ENCODE peak calls at places on chromosomes 5 and 9, in four cellular contexts. T is A549, Y is K562, M is H1. K is an unnamed sample.
A peak's percentile ranks its signal among the peaks of the same experiment; 100 is the strongest.

GRCh38 chr5:72245517-72246238 is 74.4 kb downstream of the MRPS27 start:
- DNase-seq in T (no peak), Y (no peak), M (no peak), K (no peak)

GRCh38 chr5:132238169-132238744 is 10.6 kb upstream of the P4HA2 start:
- DNase-seq in T (peak; percentile 71), Y (peak; percentile 64), M (peak; percentile 95), K (peak; percentile 41)

GRCh38 chr5:59296317-59297264 is 596.9 kb downstream of the PDE4D start:
- DNase-seq in T (peak; percentile 52), Y (no peak), M (no peak), K (peak; percentile 43)

GRCh38 chr5:135195267-135195603 is 161.2 kb upstream of the PITX1 start:
- DNase-seq in T (no peak), Y (no peak), M (no peak), K (no peak)

GRCh38 chr5:88824141-88824540 is 58.8 kb downstream of the MEF2C start:
- DNase-seq in T (no peak), Y (no peak), M (no peak), K (no peak)

GRCh38 chr5:131814990-131815389 is 18.2 kb upstream of the FNIP1 start:
- DNase-seq in T (peak; percentile 27), Y (peak; percentile 29), M (no peak), K (no peak)

GRCh38 chr9:92183449-92183848 is 68.2 kb upstream of the SPTLC1 start:
- DNase-seq in T (no peak), Y (peak; percentile 71), M (no peak), K (no peak)

GRCh38 chr9:96139592-96140251 is 162.3 kb downstream of the HSD17B3 start:
- DNase-seq in T (no peak), Y (no peak), M (no peak), K (no peak)

GRCh38 chr9:738209-738915 is 103.1 kb upstream of the DMRT1 start:
- DNase-seq in T (peak; percentile 40), Y (no peak), M (no peak), K (no peak)

GRCh38 chr9:83680233-83680632 is 27.5 kb downstream of the UBQLN1 start:
- DNase-seq in T (no peak), Y (no peak), M (no peak), K (no peak)

GRCh38 chr5:120327180-120327579 is 136.9 kb upstream of the PRR16 start:
- DNase-seq in T (no peak), Y (no peak), M (no peak), K (no peak)

GRCh38 chr9:126248680-126249079 is 77.9 kb upstream of the MVB12B start:
- DNase-seq in T (no peak), Y (no peak), M (no peak), K (no peak)

GRCh38 chr5:64690417-64691151 is at the start of gene SHISAL2B:
- DNase-seq in T (peak; percentile 22), Y (no peak), M (peak; percentile 87), K (no peak)

GRCh38 chr9:134814598-134815215 is 65.9 kb upstream of the FCN2 start:
- DNase-seq in T (peak; percentile 23), Y (no peak), M (no peak), K (no peak)

DNA sequence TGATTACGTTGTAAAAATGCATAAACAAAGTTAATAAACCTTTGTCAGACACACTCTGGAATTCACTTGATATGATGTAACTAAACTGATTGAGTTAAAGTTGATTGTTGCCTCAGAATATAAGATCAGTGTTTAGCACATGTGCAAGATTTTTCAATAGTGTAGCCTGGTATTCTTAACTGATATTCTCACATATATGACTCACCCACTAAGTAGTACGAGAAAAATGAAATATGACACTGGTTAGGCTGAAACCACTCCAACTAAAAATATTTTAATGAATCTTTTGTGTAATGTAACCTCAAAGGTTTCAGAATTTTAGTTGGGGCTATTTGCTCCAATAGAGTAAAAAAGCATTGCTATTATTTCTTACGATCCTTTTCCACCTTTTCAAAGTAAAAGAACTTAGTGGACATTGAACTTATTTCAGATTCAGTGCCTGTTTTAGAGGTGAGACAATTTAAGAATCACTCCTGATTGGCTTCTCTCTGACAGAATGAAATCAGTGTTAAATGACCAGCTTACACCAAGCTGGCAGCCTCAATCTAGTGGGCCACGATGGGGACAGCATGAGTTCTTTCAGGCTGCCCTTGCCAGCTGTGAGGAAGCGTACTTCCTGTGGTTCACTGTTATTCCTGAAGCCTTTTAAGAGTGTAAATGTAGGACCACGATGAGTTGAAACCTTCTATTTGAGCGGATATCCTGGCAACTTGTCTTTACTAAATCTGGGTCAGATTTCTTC is 277.3 kb upstream of the CDH9 start:
- DNase-seq in T (no peak), Y (no peak), M (no peak), K (no peak)
- TF ChIP-seq PHF8 in T (no peak), Y (no peak), M (no peak), K (no peak)

DNA sequence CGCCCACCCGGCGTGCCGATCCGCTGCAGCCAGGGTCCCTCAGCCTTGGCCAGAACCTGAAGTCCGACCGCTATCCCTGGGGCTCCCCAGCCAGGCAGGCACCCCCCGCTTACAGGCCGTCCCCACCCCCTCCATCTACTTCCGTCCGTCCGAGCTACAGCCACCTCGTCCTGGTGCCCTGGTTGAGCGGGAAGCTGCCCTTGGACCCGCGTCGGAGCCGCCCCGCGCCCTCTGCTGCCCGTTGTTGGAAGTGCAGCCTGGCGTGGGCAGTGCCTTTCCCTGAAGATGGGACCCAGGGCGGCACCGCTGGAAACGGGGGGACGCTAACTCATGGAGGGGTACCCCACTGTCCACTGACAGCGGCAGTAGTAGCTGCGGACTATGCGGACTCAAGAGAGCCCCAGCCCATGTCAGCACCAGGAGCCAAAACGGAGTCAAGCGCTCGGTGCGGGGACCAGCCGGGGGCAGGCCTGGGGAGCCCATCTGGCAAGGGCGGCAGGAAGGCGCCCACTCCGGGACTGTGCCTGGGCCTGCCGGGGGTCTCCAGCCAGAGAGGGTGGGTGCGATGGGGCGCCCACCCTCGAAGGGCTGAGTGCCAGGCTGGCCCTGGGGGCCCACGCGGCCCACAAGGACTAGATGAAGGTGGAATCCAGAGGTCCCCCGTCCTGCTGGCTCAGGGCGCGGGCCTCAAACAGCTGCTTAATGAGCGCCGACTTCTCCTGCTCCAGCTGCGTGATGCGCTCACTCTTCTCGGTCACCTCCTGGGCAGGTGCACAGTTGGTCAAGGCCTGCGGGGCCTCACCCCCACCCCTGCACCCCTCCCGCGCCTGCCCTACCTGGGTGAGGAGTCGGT is 6.1 kb downstream of the SAPCD2 start:
- DNase-seq in T (no peak), Y (no peak), M (peak; percentile 95), K (peak; percentile 41)
- TF ChIP-seq RNF2 in T (no peak), Y (no peak), M (no peak), K (no peak)

DNA sequence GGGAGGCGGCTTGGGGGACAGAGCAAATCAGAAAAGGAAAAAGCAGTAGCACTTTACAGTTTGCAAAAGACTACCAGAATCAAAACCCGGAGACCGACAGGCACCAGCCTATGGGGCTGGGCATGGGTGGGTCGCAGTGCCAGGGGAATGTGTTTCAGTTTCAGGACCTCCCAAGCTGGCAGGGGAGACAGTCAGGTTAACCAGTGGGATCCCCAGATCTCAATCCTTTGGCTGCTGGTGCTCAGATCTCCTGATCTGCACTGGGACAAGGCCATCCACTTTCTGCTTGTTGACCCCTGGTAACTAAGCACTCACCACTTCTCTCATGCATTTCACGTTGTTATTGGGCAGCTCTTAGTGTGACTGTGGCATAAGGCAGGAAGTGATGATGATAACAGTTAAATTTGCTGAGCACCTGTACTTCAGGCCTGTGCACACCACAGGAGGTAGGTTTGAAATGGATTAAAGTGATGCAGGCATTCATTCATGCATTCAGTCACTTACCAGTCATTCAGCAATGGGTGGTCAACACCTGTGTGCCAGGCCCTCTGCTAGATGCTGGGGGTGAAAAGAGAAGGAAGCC is 42.2 kb upstream of the STXBP1 start:
- DNase-seq in T (no peak), Y (no peak), M (no peak), K (no peak)
- TF ChIP-seq PHF8 in T (no peak), Y (no peak), M (no peak), K (no peak)

GRCh38 chr5:56078675-56079500 is 84.1 kb upstream of the IL6ST start:
- DNase-seq in T (no peak), Y (no peak), M (no peak), K (peak; percentile 77)
- TF ChIP-seq RNF2 in T (no peak), Y (no peak), M (no peak), K (no peak)

DNA sequence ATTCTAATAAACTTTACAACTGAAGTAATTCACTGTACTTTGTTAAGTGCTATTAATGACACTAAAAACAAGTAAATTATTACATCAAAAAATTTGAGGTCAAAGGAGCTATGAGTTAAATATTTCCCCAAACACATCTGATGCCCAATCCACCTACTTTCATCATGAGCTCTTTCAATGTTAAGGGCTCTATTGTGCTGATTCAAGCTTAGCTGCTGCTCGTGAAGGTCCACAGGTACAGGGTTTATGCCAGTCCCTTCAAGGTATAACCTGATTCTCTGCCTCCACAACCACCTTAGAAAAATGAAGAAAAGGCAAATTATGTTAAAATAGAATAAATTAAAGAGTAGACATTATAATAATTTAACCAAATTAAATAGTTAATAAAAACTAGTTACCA is 24.1 kb downstream of the NADK2 start:
- DNase-seq in T (no peak), Y (no peak), M (no peak), K (no peak)
- TF ChIP-seq PHF8 in T (no peak), Y (no peak), M (no peak), K (no peak)

DNA sequence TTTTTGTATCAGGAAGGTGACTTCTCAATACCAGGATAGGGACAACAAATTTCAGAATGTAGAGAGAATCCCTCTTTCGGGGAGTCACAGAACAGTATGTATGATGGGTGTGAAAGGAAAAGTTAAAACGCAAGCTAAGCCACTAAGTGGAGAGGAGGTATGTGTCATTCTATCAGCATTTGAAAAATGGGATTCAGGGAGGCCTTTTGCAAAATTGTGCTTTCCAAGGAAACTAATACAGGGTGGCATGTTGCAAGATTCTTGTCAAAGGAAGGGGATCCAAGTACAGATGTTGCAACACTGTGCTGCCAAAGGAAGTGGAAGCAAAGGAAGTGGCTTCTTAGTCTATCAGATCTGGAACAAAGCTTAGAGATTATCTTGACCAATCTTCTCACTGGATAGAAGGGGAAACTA is 12.6 kb upstream of the TNIP1 start:
- DNase-seq in T (no peak), Y (no peak), M (no peak), K (no peak)
- TF ChIP-seq RNF2 in T (no peak), Y (no peak), M (no peak), K (no peak)

GRCh38 chr5:174501461-174502069 is 222.8 kb upstream of the MSX2 start:
- DNase-seq in T (no peak), Y (no peak), M (no peak), K (no peak)
- TF ChIP-seq PHF8 in T (no peak), Y (no peak), M (no peak), K (no peak)

GRCh38 chr5:174575043-174575442 is 149.3 kb upstream of the MSX2 start:
- DNase-seq in T (no peak), Y (no peak), M (no peak), K (no peak)
- TF ChIP-seq RNF2 in T (no peak), Y (no peak), M (no peak), K (no peak)

K was measured in HepG2.